ENCODE peak calls at places on chromosomes 11 and 22, in eight cellular contexts. Z is HCT116; O is esophagus squamous epithelium; P is naive thymus-derived CD4-positive, alpha-beta T cell; F is MM.1S; A is testis; L is left ventricle myocardium inferior; T is colonic mucosa. R is an unnamed sample.
A peak's percentile ranks its signal among the peaks of the same experiment; 100 is the strongest.

GRCh38 chr11:102158151-102158734 is 48.0 kb downstream of the YAP1 start:
- DNase-seq in Z (no peak), L (no peak), O (no peak), F (no peak), T (peak; percentile 47), A (no peak), P (no peak), R (no peak)

GRCh38 chr22:21762712-21763581 is 27.4 kb upstream of the YPEL1 start:
- DNase-seq in T (no peak), O (no peak), L (no peak), P (peak; percentile 57), Z (no peak), F (no peak), A (no peak), R (no peak)

GRCh38 chr11:123543796-123544195 is 110.6 kb downstream of the SCN3B start:
- DNase-seq in O (no peak), F (no peak), A (no peak), L (no peak), T (no peak), Z (peak; percentile 7), P (no peak), R (peak; percentile 70)

GRCh38 chr11:27930946-27931345 is 177.0 kb downstream of the KIF18A start:
- DNase-seq in F (no peak), P (no peak), T (no peak), L (no peak), A (no peak), O (no peak), Z (no peak), R (no peak)

GRCh38 chr11:19922689-19923035 is 210.0 kb downstream of the NAV2 start:
- DNase-seq in Z (no peak), O (no peak), F (no peak), L (no peak), P (no peak), A (no peak), T (no peak), R (no peak)

GRCh38 chr11:75246673-75247350 is 6.2 kb downstream of the TPBGL start:
- DNase-seq in A (peak; percentile 9), Z (no peak), O (no peak), T (no peak), L (no peak), F (no peak), P (no peak), R (peak; percentile 47)

GRCh38 chr11:44992181-44992582 is 41.5 kb upstream of the TP53I11 start:
- DNase-seq in Z (no peak), P (no peak), T (no peak), O (no peak), A (no peak), L (no peak), F (no peak), R (peak; percentile 45)

GRCh38 chr11:27171391-27171790 is 130.8 kb downstream of the BBOX1 start:
- DNase-seq in F (no peak), T (no peak), L (no peak), P (no peak), Z (no peak), A (no peak), O (no peak), R (no peak)

GRCh38 chr11:130847517-130847916 is 68.8 kb downstream of the SNX19 start:
- DNase-seq in F (peak; percentile 90), Z (peak; percentile 46), A (no peak), T (no peak), O (no peak), P (no peak), L (no peak), R (peak; percentile 50)

GRCh38 chr22:22855617-22856308 is 31.9 kb upstream of the IGLL5 start:
- DNase-seq in A (no peak), O (no peak), F (peak; percentile 37), P (peak; percentile 55), T (peak; percentile 32), Z (no peak), L (no peak), R (no peak)

GRCh38 chr11:17548444-17548843 is 1.4 kb downstream of the OTOG start:
- DNase-seq in A (no peak), T (no peak), L (no peak), F (no peak), O (no peak), Z (no peak), P (no peak), R (no peak)

GRCh38 chr11:24226606-24227005 is 270.2 kb upstream of the LUZP2 start:
- DNase-seq in O (no peak), A (no peak), Z (no peak), F (no peak), P (no peak), T (no peak), L (no peak), R (no peak)

GRCh38 chr11:12235945-12236743 is 125.8 kb downstream of the MICAL2 start:
- DNase-seq in A (peak; percentile 55), P (peak; percentile 54), F (peak; percentile 60), O (no peak), L (no peak), T (no peak), Z (peak; percentile 32), R (peak; percentile 22)
- H3K4me1 ChIP-seq in A (peaks cover 63% of the 10 kb centered on the region), P (peaks cover 10% of the 10 kb centered on the region), F (peaks cover 29% of the 10 kb centered on the region), O (no peaks in the 10 kb centered on the region), L (peaks cover 55% of the 10 kb centered on the region), T (peaks cover 5% of the 10 kb centered on the region), Z (peaks cover 23% of the 10 kb centered on the region), R (peaks cover 4% of the 10 kb centered on the region)

DNA sequence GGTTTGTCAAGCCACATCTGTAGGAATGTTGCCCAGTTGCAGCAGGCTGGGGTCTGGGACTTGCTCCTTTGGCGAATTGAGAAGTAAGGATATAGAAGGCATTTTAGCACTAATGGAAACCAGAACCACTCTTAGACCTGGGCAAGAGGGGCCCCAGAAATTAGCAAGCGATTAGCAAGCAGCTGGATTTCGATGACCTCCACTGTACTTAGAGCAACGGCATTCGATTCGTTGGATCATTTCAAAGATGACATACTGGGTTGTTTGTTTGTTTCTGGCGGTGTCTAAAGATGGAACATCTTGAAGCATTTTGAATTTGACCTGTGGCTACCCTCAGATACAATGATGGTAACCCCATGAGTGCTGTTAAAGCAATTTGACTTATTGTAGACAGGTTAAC is 1.2 kb upstream of the CDPF1 start:
- DNase-seq in O (no peak), L (no peak), T (no peak), Z (no peak), A (no peak), F (no peak), P (no peak), R (no peak)
- H3K4me3 ChIP-seq in O (peak overlapping the region; percentile 56), L (peak overlapping the region; percentile 93), T (peak overlapping the region; percentile 92), Z (peak overlapping the region; percentile 90), A (peak overlapping the region; percentile 70), F (peak overlapping the region; percentile 88), P (no peak overlapping the region), R (no peak overlapping the region)

GRCh38 chr22:17884084-17884483 is 109.8 kb upstream of the BID start:
- DNase-seq in A (no peak), Z (no peak), T (no peak), O (no peak), P (no peak), L (peak; percentile 28), F (no peak), R (no peak)
- H3K4me1 ChIP-seq in A (peaks cover 6% of the 10 kb centered on the region), Z (no peaks in the 10 kb centered on the region), T (no peaks in the 10 kb centered on the region), O (peaks cover 13% of the 10 kb centered on the region), P (no peaks in the 10 kb centered on the region), L (peaks cover 62% of the 10 kb centered on the region), F (no peaks in the 10 kb centered on the region), R (no peaks in the 10 kb centered on the region)

GRCh38 chr11:47152953-47153950 is 23.4 kb downstream of the ARFGAP2 start:
- DNase-seq in T (peak; percentile 88), F (peak; percentile 49), P (peak; percentile 59), A (peak; percentile 89), Z (no peak), O (no peak), L (peak; percentile 81), R (peak; percentile 75)
- H3K4me3 ChIP-seq in T (no peak overlapping the region), F (no peak overlapping the region), P (peak overlapping the region; percentile 10), A (no peak overlapping the region), Z (no peak overlapping the region), O (no peak overlapping the region), L (no peak overlapping the region), R (no peak overlapping the region)

GRCh38 chr22:35312198-35313059 is 12.7 kb downstream of the TOM1 start:
- DNase-seq in L (no peak), P (no peak), F (peak; percentile 23), T (peak; percentile 79), A (no peak), Z (peak; percentile 16), O (no peak), R (no peak)
- H3K4me1 ChIP-seq in L (peaks cover 95% of the 10 kb centered on the region), P (peaks cover 18% of the 10 kb centered on the region), F (peaks cover 43% of the 10 kb centered on the region), T (peaks cover 39% of the 10 kb centered on the region), A (peaks cover 5% of the 10 kb centered on the region), Z (peaks cover 45% of the 10 kb centered on the region), O (peaks cover 52% of the 10 kb centered on the region), R (peaks cover 29% of the 10 kb centered on the region)

GRCh38 chr11:8261316-8261715 is 2.4 kb downstream of the LMO1 start:
- DNase-seq in A (no peak), T (no peak), L (no peak), Z (no peak), O (no peak), P (no peak), F (no peak), R (no peak)

GRCh38 chr11:8263109-8263768 is 439 bp downstream of the LMO1 start:
- DNase-seq in T (no peak), O (no peak), P (no peak), Z (no peak), A (no peak), L (no peak), F (no peak), R (no peak)

GRCh38 chr11:8263769-8264410 is at the start of gene LMO1:
- DNase-seq in P (peak; percentile 75), F (peak; percentile 68), L (peak; percentile 78), Z (peak; percentile 44), A (peak; percentile 88), T (peak; percentile 83), O (no peak), R (peak; percentile 85)

GRCh38 chr11:8261921-8262551 is 1.6 kb downstream of the LMO1 start:
- DNase-seq in T (no peak), L (no peak), Z (no peak), O (no peak), P (no peak), A (no peak), F (no peak), R (no peak)

GRCh38 chr11:8262552-8263108 is 1.0 kb downstream of the LMO1 start:
- DNase-seq in T (no peak), F (peak; percentile 12), L (peak; percentile 37), P (peak; percentile 26), A (peak; percentile 42), Z (no peak), O (no peak), R (peak; percentile 67)
- H3K4me3 ChIP-seq in T (peak overlapping the region; percentile 35), F (no peak overlapping the region), L (peak overlapping the region; percentile 70), P (peak overlapping the region; percentile 33), A (peak overlapping the region; percentile 64), Z (no peak overlapping the region), O (peak overlapping the region; percentile 28), R (peak overlapping the region; percentile 38)

DNA sequence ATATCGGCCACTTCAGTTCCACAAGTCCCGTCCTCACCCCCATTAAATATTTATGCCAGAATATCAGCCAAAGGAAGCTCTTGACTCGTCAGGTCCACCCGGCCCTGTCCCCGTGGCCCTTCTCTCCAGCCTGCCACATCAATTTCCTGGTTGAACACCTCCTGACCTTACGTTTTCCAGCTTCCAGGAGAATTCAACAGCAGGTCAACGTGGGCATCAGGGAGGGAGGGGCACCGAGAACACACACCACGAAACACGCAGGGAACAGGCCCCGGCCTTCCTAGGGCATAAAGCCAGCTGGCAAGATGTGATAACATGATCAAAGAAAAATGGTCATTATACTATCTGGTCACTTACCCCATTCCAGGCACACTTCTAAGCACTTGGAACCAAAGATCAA is 15.3 kb downstream of the SULT4A1 start:
- DNase-seq in T (no peak), P (no peak), F (no peak), O (no peak), L (no peak), A (no peak), Z (no peak), R (no peak)
- H3K4me1 ChIP-seq in T (no peaks in the 10 kb centered on the region), P (no peaks in the 10 kb centered on the region), F (no peaks in the 10 kb centered on the region), O (no peaks in the 10 kb centered on the region), L (peaks cover 4% of the 10 kb centered on the region), A (no peaks in the 10 kb centered on the region), Z (no peaks in the 10 kb centered on the region), R (no peaks in the 10 kb centered on the region)

R was measured in adrenal gland.